ENCODE peak calls at places on chromosomes 3 and 15, in four cellular contexts. K, V, B and J are unnamed samples.

GRCh38 chr3:58021072-58021959 is 13.1 kb downstream of the FLNB start:
- DNase-seq in B (no peak), K (no peak), V (no peak), J (no peak)

GRCh38 chr3:190227064-190227463 is 95.2 kb downstream of the CLDN1 start:
- DNase-seq in K (no peak), B (no peak), V (no peak), J (peak)

GRCh38 chr3:50515565-50516047 is 12.2 kb upstream of the CACNA2D2 start:
- DNase-seq in B (no peak), V (no peak), K (no peak), J (no peak)

GRCh38 chr3:186298876-186299275 is 63.2 kb downstream of the DGKG start:
- DNase-seq in V (no peak), K (no peak), B (no peak), J (no peak)

GRCh38 chr3:155497930-155498647 is 204.6 kb upstream of the STRIT1 start:
- DNase-seq in K (no peak), B (peak), V (no peak), J (no peak)

GRCh38 chr3:178100881-178101280 is 435.4 kb upstream of the KCNMB2 start:
- DNase-seq in V (no peak), B (peak), K (no peak), J (no peak)

GRCh38 chr3:124633527-124633926 is 96.7 kb upstream of the UMPS start:
- DNase-seq in V (no peak), B (no peak), K (no peak), J (no peak)

GRCh38 chr15:85457392-85457968 is 77.1 kb downstream of the AKAP13 start:
- DNase-seq in K (no peak), V (peak), B (no peak), J (peak)

GRCh38 chr3:142977399-142977728 is 13.9 kb upstream of the PAQR9 start:
- DNase-seq in K (no peak), V (no peak), B (no peak), J (no peak)

GRCh38 chr3:190840146-190840545 is 22.3 kb downstream of the GMNC start:
- DNase-seq in B (peak), K (no peak), V (no peak), J (no peak)

GRCh38 chr15:96428742-96429141 is 98.2 kb downstream of the NR2F2 start:
- DNase-seq in V (no peak), B (peak), K (no peak), J (no peak)

GRCh38 chr3:149534671-149535394 is 60.3 kb downstream of the TM4SF4 start:
- DNase-seq in B (peak), K (no peak), V (no peak), J (no peak)

GRCh38 chr15:84142888-84143337 is 92.7 kb upstream of the GOLGA6L4 start:
- DNase-seq in K (peak), V (peak), B (peak), J (peak)

GRCh38 chr3:24100694-24101402 is 155.8 kb downstream of the NR1D2 start:
- DNase-seq in B (no peak), V (no peak), K (no peak), J (no peak)

GRCh38 chr3:195226900-195227447 is 44.0 kb downstream of the XXYLT1 start:
- DNase-seq in V (no peak), K (peak), B (no peak), J (no peak)
- TF ChIP-seq CTCF in V (peak), K (no peak), B (peak), J (peak)

GRCh38 chr3:64029287-64029686 is 6.0 kb upstream of the PSMD6 start:
- DNase-seq in V (no peak), B (no peak), K (no peak), J (no peak)

GRCh38 chr3:64033033-64033432 is 9.7 kb upstream of the PSMD6 start:
- DNase-seq in B (no peak), K (no peak), V (no peak), J (no peak)

GRCh38 chr3:64028754-64029153 is 5.5 kb upstream of the PSMD6 start:
- DNase-seq in K (no peak), V (no peak), B (no peak), J (no peak)

GRCh38 chr3:64031540-64032533 is 8.5 kb upstream of the PSMD6 start:
- DNase-seq in B (peak), K (no peak), V (no peak), J (no peak)

DNA sequence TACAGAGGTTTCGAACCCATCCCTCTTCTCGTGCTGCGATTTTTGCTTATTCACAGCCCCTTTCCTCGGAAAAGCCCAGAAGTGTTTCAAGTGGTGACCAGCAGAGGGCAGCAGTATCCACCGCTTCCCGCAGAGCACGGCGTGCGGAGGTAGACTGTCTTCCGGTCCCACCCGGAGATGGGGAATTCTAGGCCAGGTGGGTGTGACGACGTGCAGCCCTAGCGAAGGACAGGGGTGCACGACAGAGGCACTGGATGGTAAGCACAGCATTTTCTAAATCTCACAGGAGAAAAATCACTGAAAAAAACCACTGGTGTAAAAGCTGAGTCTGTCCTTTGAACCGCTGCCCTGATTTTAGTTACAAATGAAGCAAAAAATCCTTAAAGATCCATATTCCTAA is 7.4 kb upstream of the PSMD6 start:
- DNase-seq in B (no peak), K (peak), V (peak), J (peak)
- H3K4me3 ChIP-seq in B (peak), K (peak), V (peak), J (peak)

DNA sequence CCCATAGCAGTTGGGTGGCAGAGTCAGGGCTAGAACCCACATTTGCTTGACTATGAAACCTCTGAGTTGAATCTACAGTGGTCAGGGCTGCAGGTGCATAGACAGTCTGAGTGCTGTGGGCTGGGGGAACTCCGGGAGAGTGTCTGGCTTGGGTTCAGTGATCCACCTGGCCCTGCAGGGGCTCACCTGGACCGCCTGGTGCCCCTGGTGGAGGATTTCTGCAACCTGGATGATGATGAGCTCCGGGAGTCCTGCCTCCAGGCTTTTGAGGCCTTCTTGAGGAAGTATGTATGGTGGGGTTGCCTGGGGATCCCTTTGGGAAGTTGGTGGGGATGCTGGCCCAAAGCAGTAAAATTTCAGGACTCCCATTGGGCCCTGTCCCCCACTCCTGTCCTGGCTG is 16.3 kb downstream of the CAND2 start:
- DNase-seq in B (no peak), K (no peak), V (no peak), J (no peak)
- TF ChIP-seq CTCF in B (no peak), K (no peak), V (peak), J (no peak)

GRCh38 chr3:48478631-48479555 is 25.1 kb downstream of the SHISA5 start:
- DNase-seq in K (peak), V (no peak), B (no peak), J (peak)
- H3K4me3 ChIP-seq in K (no peak), V (no peak), B (no peak), J (peak)

GRCh38 chr3:121822973-121823372 is 11.9 kb downstream of the IQCB1 start:
- DNase-seq in B (no peak), K (no peak), V (no peak), J (no peak)
- TF ChIP-seq CTCF in B (no peak), K (no peak), V (no peak), J (no peak)